ENCODE peak calls at places on chromosomes 1 and 21, in ten cellular contexts. O is AG09319; P is lung; E is A172; X is GM23338; W is stimulated activated CD4-positive, alpha-beta T cell treated with anti-CD3 and anti-CD28 coated beads, TNF-alpha, amount 100 ng/mL, for 4 hours; H is left ventricle myocardium inferior; R is brain microvascular endothelial cell; D is AG10803; T is heart right ventricle. Y is an unnamed sample.

GRCh38 chr1:206839006-206839560 is 26.3 kb upstream of the IL20 start:
- DNase-seq in O (no peak), P (no peak), E (no peak), X (no peak), W (no peak), H (no peak), R (no peak), D (peak), T (no peak), Y (no peak)

GRCh38 chr21:18384771-18385170 is 18.8 kb downstream of the TMPRSS15 start:
- DNase-seq in O (no peak), P (no peak), E (peak), X (peak), W (no peak), H (no peak), R (no peak), D (no peak), T (no peak), Y (no peak)

GRCh38 chr1:84373446-84374141 is 24.7 kb upstream of the DNASE2B start:
- DNase-seq in O (no peak), P (no peak), E (no peak), X (no peak), W (no peak), H (no peak), R (no peak), D (peak), T (no peak), Y (no peak)

GRCh38 chr1:192739476-192740184 is 69.2 kb upstream of the RGS2 start:
- DNase-seq in O (no peak), P (no peak), E (peak), X (peak), W (no peak), H (no peak), R (no peak), D (no peak), T (no peak), Y (no peak)

GRCh38 chr1:43376723-43377235 is 9.0 kb upstream of the ELOVL1 start:
- DNase-seq in O (no peak), P (peak), E (no peak), X (no peak), W (no peak), H (no peak), R (no peak), D (no peak), T (no peak), Y (peak)

GRCh38 chr1:32246888-32247273 is at the start of gene FAM167B:
- DNase-seq in O (peak), P (no peak), E (peak), X (no peak), W (no peak), H (peak), R (no peak), D (peak), T (peak), Y (no peak)

GRCh38 chr1:167518331-167518700 is at the start of gene CD247:
- DNase-seq in O (no peak), P (no peak), E (no peak), X (no peak), W (peak), H (no peak), R (no peak), D (no peak), T (no peak), Y (no peak)

GRCh38 chr1:178942285-178943218 is 71.7 kb upstream of the ANGPTL1 start:
- DNase-seq in O (no peak), P (peak), E (peak), X (no peak), W (no peak), H (peak), R (peak), D (peak), T (no peak), Y (no peak)

GRCh38 chr21:36125513-36126121 is 9.3 kb upstream of the CBR3 start:
- DNase-seq in O (no peak), P (peak), E (peak), X (peak), W (peak), H (peak), R (peak), D (peak), T (no peak), Y (peak)

GRCh38 chr1:246532519-246532918 is 25.4 kb upstream of the SMYD3 start:
- DNase-seq in O (no peak), P (no peak), E (no peak), X (no peak), W (no peak), H (no peak), R (no peak), D (no peak), T (no peak), Y (no peak)

GRCh38 chr1:116377564-116378529 is 4.8 kb downstream of the ATP1A1 start:
- DNase-seq in O (peak), P (peak), E (peak), X (no peak), W (no peak), H (peak), R (peak), D (peak), T (peak), Y (peak)

GRCh38 chr1:91816055-91816454 is 69.9 kb downstream of the TGFBR3 start:
- DNase-seq in O (no peak), P (no peak), E (no peak), X (no peak), W (no peak), H (no peak), R (no peak), D (no peak), T (no peak), Y (no peak)

GRCh38 chr1:204624631-204625216 is 60.8 kb downstream of the LRRN2 start:
- DNase-seq in O (no peak), P (no peak), E (no peak), X (peak), W (no peak), H (no peak), R (no peak), D (no peak), T (no peak), Y (no peak)

GRCh38 chr1:19468397-19468956 is 16.9 kb downstream of the CAPZB start:
- DNase-seq in O (no peak), P (no peak), E (peak), X (no peak), W (peak), H (no peak), R (no peak), D (no peak), T (peak), Y (no peak)

GRCh38 chr1:229380514-229381160 is 37.8 kb upstream of the CCSAP start:
- DNase-seq in O (no peak), P (no peak), E (no peak), X (no peak), W (no peak), H (no peak), R (no peak), D (no peak), T (no peak), Y (no peak)

GRCh38 chr21:44943686-44944550 is 4.1 kb downstream of the SLX9 start:
- DNase-seq in O (no peak), P (no peak), E (no peak), X (no peak), W (no peak), H (no peak), R (no peak), D (no peak), T (no peak), Y (no peak)

GRCh38 chr21:42614391-42614790 is 39.0 kb upstream of the PDE9A start:
- DNase-seq in O (no peak), P (no peak), E (no peak), X (no peak), W (no peak), H (no peak), R (no peak), D (no peak), T (no peak), Y (no peak)

GRCh38 chr1:91176250-91176649 is 154.4 kb upstream of the ZNF644 start:
- DNase-seq in O (no peak), P (no peak), E (no peak), X (no peak), W (no peak), H (no peak), R (no peak), D (no peak), T (no peak), Y (no peak)

GRCh38 chr1:247681288-247681897 is 1.9 kb upstream of the OR13G1 start:
- DNase-seq in O (no peak), P (peak), E (peak), X (peak), W (no peak), H (no peak), R (peak), D (peak), T (no peak), Y (no peak)

GRCh38 chr1:23743287-23744052 is at the start of gene ELOA:
- DNase-seq in O (no peak), P (peak), E (no peak), X (peak), W (peak), H (peak), R (no peak), D (peak), T (peak), Y (peak)

GRCh38 chr1:12196641-12197482 is 30.1 kb downstream of the TNFRSF1B start:
- DNase-seq in O (no peak), P (peak), E (no peak), X (peak), W (no peak), H (peak), R (no peak), D (no peak), T (no peak), Y (no peak)

GRCh38 chr1:147781056-147781471 is 20.7 kb upstream of the GJA5 start:
- DNase-seq in O (no peak), P (no peak), E (peak), X (peak), W (no peak), H (no peak), R (no peak), D (peak), T (no peak), Y (no peak)

GRCh38 chr1:41238311-41239094 is 3.6 kb downstream of the SCMH1 start:
- DNase-seq in O (no peak), P (no peak), E (peak), X (no peak), W (no peak), H (no peak), R (no peak), D (no peak), T (no peak), Y (no peak)

GRCh38 chr21:31874817-31875216 is 2.0 kb downstream of the HUNK start:
- DNase-seq in O (no peak), P (no peak), E (no peak), X (peak), W (no peak), H (no peak), R (no peak), D (no peak), T (no peak), Y (no peak)

GRCh38 chr21:42850866-42851391 is 28.4 kb downstream of the WDR4 start:
- DNase-seq in O (no peak), P (no peak), E (peak), X (peak), W (no peak), H (no peak), R (peak), D (peak), T (no peak), Y (no peak)

GRCh38 chr1:30415171-30415940 is 308.0 kb downstream of the MATN1 start:
- DNase-seq in O (no peak), P (peak), E (no peak), X (no peak), W (no peak), H (no peak), R (no peak), D (no peak), T (no peak), Y (no peak)

GRCh38 chr1:2601721-2602303 is 15.2 kb downstream of the PRXL2B start:
- DNase-seq in O (no peak), P (no peak), E (no peak), X (no peak), W (no peak), H (no peak), R (no peak), D (no peak), T (no peak), Y (no peak)

Y was measured in DMS79.